ENCODE peak calls at places on chromosome 3, in six cellular contexts. One of them, this sample, is unnamed.

GRCh38 chr3:111917300-111917699 is 58.2 kb downstream of the PHLDB2 start:
- DNase-seq in NCI-H460: no peak
- DNase-seq in glutamatergic neuron: no peak
- DNase-seq in LoVo: peak
- DNase-seq in AG09319: no peak
- DNase-seq in nucleus accumbens: no peak
- DNase-seq in this sample: no peak

GRCh38 chr3:34285465-34286188 is 487.2 kb downstream of the PDCD6IP start:
- DNase-seq in NCI-H460: no peak
- DNase-seq in glutamatergic neuron: no peak
- DNase-seq in LoVo: no peak
- DNase-seq in AG09319: no peak
- DNase-seq in nucleus accumbens: no peak
- DNase-seq in this sample: no peak

GRCh38 chr3:113560845-113561623 is 28.7 kb downstream of the SIDT1 start:
- DNase-seq in NCI-H460: no peak
- DNase-seq in glutamatergic neuron: no peak
- DNase-seq in LoVo: no peak
- DNase-seq in AG09319: no peak
- DNase-seq in nucleus accumbens: no peak
- DNase-seq in this sample: no peak

GRCh38 chr3:120364821-120365220 is 15.7 kb upstream of the LRRC58 start:
- DNase-seq in NCI-H460: no peak
- DNase-seq in glutamatergic neuron: no peak
- DNase-seq in LoVo: no peak
- DNase-seq in AG09319: no peak
- DNase-seq in nucleus accumbens: no peak
- DNase-seq in this sample: no peak

GRCh38 chr3:153097213-153097612 is 64.8 kb upstream of the RAP2B start:
- DNase-seq in NCI-H460: no peak
- DNase-seq in glutamatergic neuron: no peak
- DNase-seq in LoVo: no peak
- DNase-seq in AG09319: no peak
- DNase-seq in nucleus accumbens: no peak
- DNase-seq in this sample: no peak

GRCh38 chr3:71464613-71465012 is 118.9 kb downstream of the FOXP1 start:
- DNase-seq in NCI-H460: no peak
- DNase-seq in glutamatergic neuron: no peak
- DNase-seq in LoVo: no peak
- DNase-seq in AG09319: no peak
- DNase-seq in nucleus accumbens: no peak
- DNase-seq in this sample: no peak

GRCh38 chr3:143896486-143896885 is 48.2 kb upstream of the SLC9A9 start:
- DNase-seq in NCI-H460: no peak
- DNase-seq in glutamatergic neuron: no peak
- DNase-seq in LoVo: no peak
- DNase-seq in AG09319: no peak
- DNase-seq in nucleus accumbens: no peak
- DNase-seq in this sample: no peak

GRCh38 chr3:124142389-124142970 is 150.6 kb upstream of the ROPN1 start:
- DNase-seq in NCI-H460: no peak
- DNase-seq in glutamatergic neuron: no peak
- DNase-seq in LoVo: no peak
- DNase-seq in AG09319: no peak
- DNase-seq in nucleus accumbens: no peak
- DNase-seq in this sample: no peak

GRCh38 chr3:28300345-28300962 is 48.1 kb upstream of the ZCWPW2 start:
- DNase-seq in NCI-H460: no peak
- DNase-seq in glutamatergic neuron: no peak
- DNase-seq in LoVo: no peak
- DNase-seq in AG09319: no peak
- DNase-seq in nucleus accumbens: no peak
- DNase-seq in this sample: no peak

GRCh38 chr3:109355625-109356441 is 18.5 kb upstream of the DPPA4 start:
- DNase-seq in NCI-H460: no peak
- DNase-seq in glutamatergic neuron: no peak
- DNase-seq in LoVo: no peak
- DNase-seq in AG09319: no peak
- DNase-seq in nucleus accumbens: no peak
- DNase-seq in this sample: no peak

GRCh38 chr3:42491876-42492507 is 10.5 kb upstream of the VIPR1 start:
- DNase-seq in NCI-H460: no peak
- DNase-seq in glutamatergic neuron: no peak
- DNase-seq in LoVo: no peak
- DNase-seq in AG09319: no peak
- DNase-seq in nucleus accumbens: no peak
- DNase-seq in this sample: no peak

GRCh38 chr3:29282431-29283296 is 1.8 kb downstream of the RBMS3 start:
- DNase-seq in NCI-H460: no peak
- DNase-seq in glutamatergic neuron: no peak
- DNase-seq in LoVo: no peak
- DNase-seq in AG09319: no peak
- DNase-seq in nucleus accumbens: no peak
- DNase-seq in this sample: no peak

GRCh38 chr3:53045784-53046170 is at the start of gene SFMBT1:
- DNase-seq in NCI-H460: peak
- DNase-seq in glutamatergic neuron: peak
- DNase-seq in LoVo: peak
- DNase-seq in AG09319: peak
- DNase-seq in nucleus accumbens: peak
- DNase-seq in this sample: peak

This sample was measured in stimulated activated CD4-positive, alpha-beta T cell treated with anti-CD3 and anti-CD28 coated beads, Interleukin-2, amount 100 ng/mL, for 48 hours.